ENCODE peak calls at places on chromosomes 6 and 20, in four cellular contexts. N is body of pancreas, P is cardiac fibroblast, C is D721Med. I is an unnamed sample.

GRCh38 chr6:147752686-147753418 is 244.4 kb downstream of the SAMD5 start:
- DNase-seq in N (no peak), P (no peak), C (no peak), I (no peak)

GRCh38 chr6:116011520-116011919 is 49.2 kb downstream of the FRK start:
- DNase-seq in N (no peak), C (no peak), P (no peak), I (no peak)

GRCh38 chr20:15033269-15033668 is 695.9 kb upstream of the FLRT3 start:
- DNase-seq in N (no peak), P (no peak), C (no peak), I (no peak)

GRCh38 chr6:136594671-136595070 is 44.4 kb upstream of the MAP7 start:
- DNase-seq in C (no peak), N (no peak), P (no peak), I (no peak)

GRCh38 chr20:31924561-31924960 is 27.3 kb downstream of the PDRG1 start:
- DNase-seq in P (no peak), N (no peak), C (no peak), I (no peak)

GRCh38 chr6:128822271-128822670 is 60.7 kb upstream of the LAMA2 start:
- DNase-seq in N (no peak), P (peak; percentile 22), C (no peak), I (peak; percentile 73)

GRCh38 chr20:50475879-50476292 is 34.3 kb upstream of the PTPN1 start:
- DNase-seq in C (no peak), N (peak; percentile 33), P (peak; percentile 61), I (peak; percentile 57)

GRCh38 chr20:9024996-9025395 is 43.9 kb upstream of the PLCB4 start:
- DNase-seq in C (no peak), P (no peak), N (no peak), I (no peak)

GRCh38 chr6:37137881-37138568 is 31.9 kb upstream of the PIM1 start:
- DNase-seq in N (no peak), P (peak; percentile 81), C (no peak), I (peak; percentile 92)

GRCh38 chr6:48689498-48689897 is 578.5 kb upstream of the PTCHD4 start:
- DNase-seq in C (no peak), N (no peak), P (no peak), I (no peak)

GRCh38 chr20:10047427-10047826 is 12.6 kb downstream of the ANKEF1 start:
- DNase-seq in C (no peak), N (no peak), P (no peak), I (no peak)

GRCh38 chr6:14814016-14814415 is 431.9 kb upstream of the JARID2 start:
- DNase-seq in N (no peak), C (no peak), P (no peak), I (no peak)

GRCh38 chr6:170139531-170139930 is 151.3 kb downstream of the DLL1 start:
- DNase-seq in C (no peak), N (peak; percentile 6), P (no peak), I (no peak)

GRCh38 chr20:50113420-50114224 is 672 bp upstream of the UBE2V1 start:
- DNase-seq in N (no peak), C (no peak), P (no peak), I (no peak)

GRCh38 chr20:33667245-33668086 is 723 bp downstream of the ACTL10 start:
- DNase-seq in P (peak; percentile 78), C (no peak), N (peak; percentile 87), I (peak; percentile 69)

GRCh38 chr6:130903007-130903406 is 75.8 kb downstream of the SMLR1 start:
- DNase-seq in N (no peak), P (no peak), C (no peak), I (no peak)

GRCh38 chr20:667351-668034 is 8.1 kb downstream of the SCRT2 start:
- DNase-seq in N (peak; percentile 40), C (no peak), P (peak; percentile 58), I (peak; percentile 45)

GRCh38 chr6:14200047-14200446 is 82.5 kb downstream of the CD83 start:
- DNase-seq in P (peak; percentile 73), C (no peak), N (no peak), I (peak; percentile 8)

GRCh38 chr6:168050861-168051586 is 28.0 kb downstream of the FRMD1 start:
- DNase-seq in P (no peak), C (no peak), N (no peak), I (peak; percentile 33)

GRCh38 chr6:164200071-164200470 is 785.6 kb downstream of the QKI start:
- DNase-seq in C (no peak), P (peak; percentile 35), N (no peak), I (no peak)

GRCh38 chr6:43402819-43403218 is 24.5 kb upstream of the ABCC10 start:
- DNase-seq in N (no peak), P (no peak), C (no peak), I (no peak)

GRCh38 chr6:120108061-120108795 is 758.7 kb upstream of the MAN1A1 start:
- DNase-seq in P (no peak), N (no peak), C (no peak), I (no peak)

GRCh38 chr20:31713312-31714049 is 9.2 kb downstream of the BCL2L1 start:
- DNase-seq in P (peak; percentile 97), C (no peak), N (peak; percentile 68), I (peak; percentile 86)

GRCh38 chr6:12602951-12603710 is 113.4 kb upstream of the PHACTR1 start:
- DNase-seq in P (peak; percentile 86), C (no peak), N (peak; percentile 39), I (peak; percentile 61)

GRCh38 chr6:88641178-88641903 is 322.1 kb downstream of the RNGTT start:
- DNase-seq in C (no peak), N (no peak), P (no peak), I (peak; percentile 15)

GRCh38 chr6:150336299-150336698 is 32.5 kb upstream of the IYD start:
- DNase-seq in P (peak; percentile 2), C (no peak), N (no peak), I (peak; percentile 16)

GRCh38 chr20:326645-327031 is 1.3 kb downstream of the SOX12 start:
- DNase-seq in N (peak; percentile 31), P (peak; percentile 14), C (no peak), I (peak; percentile 18)

GRCh38 chr6:113050010-113050893 is 703.1 kb downstream of the RFPL4B start:
- DNase-seq in N (no peak), P (peak; percentile 76), C (no peak), I (no peak)

GRCh38 chr6:24126586-24127192 is 674 bp downstream of the NRSN1 start:
- DNase-seq in P (peak; percentile 53), C (no peak), N (peak; percentile 37), I (peak; percentile 58)

GRCh38 chr6:123588546-123588895 is 48.2 kb downstream of the TRDN start:
- DNase-seq in C (no peak), N (no peak), P (no peak), I (no peak)

GRCh38 chr6:57294829-57295228 is 22.6 kb upstream of the PRIM2 start:
- DNase-seq in P (no peak), N (no peak), C (no peak), I (no peak)

GRCh38 chr20:47818996-47819609 is 33.8 kb upstream of the SULF2 start:
- DNase-seq in P (no peak), N (no peak), C (no peak), I (no peak)

GRCh38 chr20:59055302-59055701 is 12.7 kb upstream of the PRELID3B start:
- DNase-seq in P (peak; percentile 61), C (no peak), N (no peak), I (peak; percentile 34)

GRCh38 chr6:151196571-151196970 is 43.2 kb upstream of the AKAP12 start:
- DNase-seq in N (peak; percentile 30), P (peak; percentile 66), C (no peak), I (peak; percentile 91)

GRCh38 chr6:111715321-111715720 is 109.6 kb upstream of the TRAF3IP2 start:
- DNase-seq in N (no peak), P (no peak), C (no peak), I (no peak)

GRCh38 chr6:162306616-162307015 is 420.9 kb downstream of the PRKN start:
- DNase-seq in C (no peak), N (no peak), P (no peak), I (no peak)
- TF ChIP-seq CTCF in C (no peak), N (no peak), P (no peak), I (no peak)

GRCh38 chr6:17709476-17709875 is 2.8 kb upstream of the NUP153 start:
- DNase-seq in P (no peak), N (no peak), C (no peak), I (no peak)

GRCh38 chr6:17705428-17705777 is 1.3 kb downstream of the NUP153 start:
- DNase-seq in N (peak; percentile 70), C (no peak), P (peak; percentile 82), I (peak; percentile 72)

GRCh38 chr6:17705778-17706579 is 746 bp downstream of the NUP153 start:
- DNase-seq in N (peak; percentile 60), P (peak; percentile 76), C (no peak), I (peak; percentile 60)

GRCh38 chr6:17707371-17707651 is 586 bp upstream of the NUP153 start:
- DNase-seq in C (no peak), P (no peak), N (no peak), I (no peak)

GRCh38 chr6:17706580-17707370 is at the start of gene NUP153:
- DNase-seq in P (peak; percentile 99), C (peak; percentile 74), N (peak; percentile 99), I (peak; percentile 99)
- TF ChIP-seq CTCF in P (no peak), C (no peak), N (no peak), I (no peak)

GRCh38 chr6:152954443-152954842 is 28.4 kb downstream of the FBXO5 start:
- DNase-seq in C (no peak), P (no peak), N (no peak), I (no peak)
- TF ChIP-seq CTCF in C (peak; percentile 14), P (no peak), N (no peak), I (no peak)

GRCh38 chr6:30915591-30915946 is 1.5 kb downstream of the VARS2 start:
- DNase-seq in C (peak; percentile 68), P (peak; percentile 82), N (peak; percentile 43), I (peak; percentile 75)

GRCh38 chr6:30913721-30914075 is 340 bp upstream of the VARS2 start:
- DNase-seq in N (no peak), P (peak; percentile 2), C (no peak), I (no peak)

GRCh38 chr6:30914854-30915590 is 984 bp downstream of the VARS2 start:
- DNase-seq in C (no peak), N (no peak), P (peak; percentile 2), I (no peak)

GRCh38 chr6:30912746-30913520 is 1.1 kb upstream of the VARS2 start:
- DNase-seq in C (no peak), P (no peak), N (no peak), I (no peak)

GRCh38 chr6:30914076-30914853 is at the start of gene VARS2:
- DNase-seq in C (peak; percentile 100), N (peak; percentile 96), P (peak; percentile 92), I (peak; percentile 93)
- TF ChIP-seq CTCF in C (peak; percentile 28), N (peak; percentile 34), P (peak; percentile 37), I (peak; percentile 34)

GRCh38 chr6:1310628-1311399 is 1.1 kb upstream of the FOXQ1 start:
- DNase-seq in P (no peak), C (no peak), N (peak; percentile 86), I (no peak)
- TF ChIP-seq CTCF in P (no peak), C (no peak), N (no peak), I (no peak)

GRCh38 chr6:76697585-76697984 is 625.1 kb upstream of the IMPG1 start:
- DNase-seq in N (no peak), P (peak; percentile 61), C (no peak), I (peak; percentile 12)
- TF ChIP-seq CTCF in N (no peak), P (no peak), C (no peak), I (peak; percentile 30)

GRCh38 chr6:160750276-160750689 is 48.2 kb downstream of the PLG start:
- DNase-seq in P (no peak), N (no peak), C (no peak), I (no peak)
- TF ChIP-seq CTCF in P (no peak), N (no peak), C (peak; percentile 64), I (peak; percentile 18)